ENCODE peak calls at places on chromosomes 5 and 9, in nine cellular contexts. R is A549, Q is body of pancreas, X is heart left ventricle, P is esophagus squamous epithelium, D is transverse colon, Z is breast epithelium, O is tibial nerve, J is sigmoid colon. H is an unnamed sample.

GRCh38 chr9:20538956-20539355 is 83.3 kb downstream of the MLLT3 start:
- DNase-seq in R (no peak), Q (no peak), X (no peak), P (no peak), D (no peak), Z (no peak), O (no peak), J (no peak), H (no peak)

GRCh38 chr5:152824316-152824715 is 419.2 kb upstream of the NMUR2 start:
- DNase-seq in R (no peak), Q (no peak), X (no peak), P (no peak), D (no peak), Z (no peak), O (no peak), J (no peak), H (no peak)

GRCh38 chr5:88660326-88660946 is 222.5 kb downstream of the MEF2C start:
- DNase-seq in R (no peak), Q (no peak), X (no peak), P (no peak), D (no peak), Z (no peak), O (no peak), J (no peak), H (no peak)

GRCh38 chr9:120698766-120699165 is 15.5 kb downstream of the MEGF9 start:
- DNase-seq in R (no peak), Q (no peak), X (no peak), P (no peak), D (no peak), Z (no peak), O (no peak), J (no peak), H (no peak)

GRCh38 chr9:14400658-14400995 is 86.7 kb upstream of the NFIB start:
- DNase-seq in R (peak), Q (peak), X (peak), P (no peak), D (peak), Z (peak), O (peak), J (peak), H (peak)

GRCh38 chr9:131986576-131986975 is 93.1 kb downstream of the MED27 start:
- DNase-seq in R (no peak), Q (no peak), X (no peak), P (no peak), D (no peak), Z (no peak), O (no peak), J (no peak), H (no peak)

GRCh38 chr9:89177401-89178161 is 1.0 kb downstream of the SHC3 start:
- DNase-seq in R (no peak), Q (peak), X (no peak), P (no peak), D (no peak), Z (no peak), O (no peak), J (no peak), H (no peak)

GRCh38 chr5:135241536-135241935 is 157.5 kb downstream of the MACROH2A1 start:
- DNase-seq in R (no peak), Q (peak), X (no peak), P (no peak), D (no peak), Z (peak), O (no peak), J (no peak), H (no peak)

GRCh38 chr5:120446068-120446492 is 18.0 kb upstream of the PRR16 start:
- DNase-seq in R (no peak), Q (no peak), X (no peak), P (no peak), D (no peak), Z (no peak), O (no peak), J (no peak), H (no peak)

GRCh38 chr5:176583076-176583475 is 26.9 kb downstream of the GPRIN1 start:
- DNase-seq in R (no peak), Q (no peak), X (no peak), P (no peak), D (no peak), Z (no peak), O (no peak), J (no peak), H (no peak)

DNA sequence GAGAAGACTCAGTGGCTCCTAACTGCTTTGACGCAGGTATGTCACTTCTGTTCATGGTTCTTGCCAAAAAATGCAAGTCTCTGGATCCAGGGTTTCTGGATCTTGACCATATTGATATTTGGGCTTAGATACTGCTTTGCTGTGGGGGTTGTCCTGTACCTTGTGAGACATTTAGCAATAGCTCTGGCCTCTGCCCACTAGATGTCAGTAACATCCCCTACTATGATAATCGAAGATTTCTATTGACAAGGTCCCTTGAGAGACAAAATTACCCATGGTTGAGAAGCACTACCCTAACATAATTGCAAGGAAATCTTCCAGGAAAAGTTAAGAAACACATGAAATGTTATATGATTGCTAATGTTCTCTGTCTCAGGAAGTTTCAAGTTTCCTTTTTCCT is 285.4 kb downstream of the TMEM232 start:
- DNase-seq in R (peak), Q (no peak), X (no peak), P (no peak), D (no peak), Z (no peak), O (no peak), J (no peak), H (peak)
- TF ChIP-seq POLR2A in R (no peak), Q (no peak), X (no peak), P (no peak), D (no peak), Z (no peak), O (no peak), J (no peak), H (no peak)

GRCh38 chr9:105554042-105554441 is 3.9 kb upstream of the FKTN start:
- DNase-seq in R (peak), Q (peak), X (peak), P (no peak), D (no peak), Z (no peak), O (no peak), J (no peak), H (no peak)

DNA sequence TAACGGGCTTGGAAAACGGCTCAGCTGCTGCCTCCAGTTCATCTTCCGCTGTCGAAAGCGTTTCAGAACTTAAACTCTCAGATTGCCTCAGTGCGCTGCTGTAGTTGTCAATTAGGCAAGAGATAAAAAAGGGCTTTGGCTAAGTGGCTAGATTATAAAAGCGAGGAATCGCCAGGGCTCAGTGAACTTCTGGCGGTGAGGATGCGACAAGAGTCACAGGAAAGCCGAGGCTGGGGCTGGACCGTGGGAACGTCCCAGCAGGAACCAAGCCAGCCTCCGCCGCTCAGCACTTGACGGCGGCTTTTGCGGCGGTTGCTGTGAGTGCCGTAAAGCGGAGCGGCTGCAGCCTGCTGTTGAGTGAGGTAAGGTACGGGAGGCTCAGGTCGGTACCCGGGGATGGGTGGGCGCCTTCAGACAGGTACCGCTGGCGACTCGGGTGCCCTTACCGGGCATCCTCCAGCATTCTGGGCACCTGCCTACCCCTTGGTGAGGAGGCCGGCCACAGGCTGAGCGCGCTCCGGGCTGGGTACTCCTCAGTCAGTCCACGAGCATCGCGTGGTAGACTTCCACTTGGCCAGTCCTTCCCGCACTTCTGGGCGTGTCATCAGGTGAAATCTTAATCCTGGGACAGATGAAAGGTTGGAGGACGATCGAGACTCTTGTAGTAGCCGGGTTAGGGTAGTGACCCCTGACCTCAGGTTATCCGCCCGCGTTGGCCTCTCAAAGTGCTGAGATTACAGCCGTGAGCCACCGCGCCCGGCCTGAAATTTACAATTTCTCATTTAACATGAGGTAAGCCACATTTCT is at the start of gene FKTN:
- DNase-seq in R (peak), Q (peak), X (peak), P (peak), D (peak), Z (peak), O (peak), J (peak), H (peak)
- TF ChIP-seq POLR2A in R (peak), Q (no peak), X (peak), P (peak), D (peak), Z (no peak), O (no peak), J (no peak), H (peak)

DNA sequence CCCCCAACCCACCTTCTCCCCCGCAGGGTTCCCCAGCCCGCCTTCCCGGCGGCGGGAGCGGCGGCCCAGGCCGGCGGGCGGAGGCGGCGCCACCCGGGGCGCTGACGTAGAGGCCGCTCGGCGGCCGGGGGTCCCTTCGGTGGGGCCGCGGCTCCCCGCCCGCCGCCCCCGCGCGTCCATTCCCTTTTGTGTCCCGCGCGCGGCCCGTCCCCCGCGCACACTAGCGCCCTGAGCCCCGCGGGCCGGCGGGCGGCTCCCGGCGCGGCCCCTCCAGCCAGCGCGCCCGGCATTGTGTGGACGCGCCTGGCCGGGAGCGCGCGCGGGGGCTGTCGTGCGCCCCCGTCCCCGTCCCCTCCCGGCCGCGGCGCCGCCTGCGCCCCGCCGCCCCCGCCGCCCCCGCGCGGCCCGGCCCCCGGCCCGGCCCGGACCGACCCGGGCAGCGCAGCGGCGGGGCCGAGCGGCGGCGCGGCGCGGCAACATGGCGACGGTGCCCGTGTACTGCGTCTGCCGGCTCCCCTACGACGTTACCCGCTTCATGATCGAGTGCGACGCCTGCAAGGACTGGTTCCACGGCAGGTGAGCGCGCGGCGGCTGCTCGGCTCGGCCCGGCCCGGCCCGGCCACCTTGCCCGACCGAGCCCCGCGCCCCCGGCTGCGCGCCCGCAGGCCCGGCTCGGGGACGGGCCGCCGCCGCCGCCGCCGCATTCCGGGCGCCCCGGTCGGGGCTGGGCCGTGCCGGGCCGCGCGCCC is at the start of gene PHF2:
- DNase-seq in R (no peak), Q (no peak), X (no peak), P (no peak), D (no peak), Z (peak), O (no peak), J (no peak), H (peak)
- TF ChIP-seq POLR2A in R (peak), Q (no peak), X (no peak), P (no peak), D (no peak), Z (no peak), O (no peak), J (no peak), H (no peak)

GRCh38 chr5:1312993-1313833 is 18.3 kb upstream of the TERT start:
- DNase-seq in R (no peak), Q (no peak), X (no peak), P (no peak), D (peak), Z (no peak), O (no peak), J (peak), H (no peak)
- TF ChIP-seq POLR2A in R (no peak), Q (no peak), X (no peak), P (no peak), D (no peak), Z (no peak), O (no peak), J (no peak), H (no peak)

DNA sequence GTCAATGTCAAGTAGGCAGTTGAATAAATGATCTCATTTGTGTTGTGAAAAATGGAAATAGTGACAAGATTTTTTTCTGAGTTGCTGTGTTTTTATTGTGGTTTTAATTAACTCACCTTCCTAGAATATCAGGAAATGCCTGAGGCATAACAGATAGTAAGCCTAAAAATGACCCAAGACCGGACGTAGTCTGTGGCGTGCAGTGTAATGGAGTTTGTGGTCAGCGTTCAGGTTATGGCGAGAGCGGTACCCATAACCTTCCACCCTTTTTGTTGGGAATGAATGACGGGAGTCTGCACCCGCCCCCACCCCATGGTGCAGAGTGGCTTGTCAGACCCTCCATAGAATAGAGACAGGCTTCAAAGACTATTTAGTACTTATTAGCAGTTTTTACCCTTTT is 119.3 kb downstream of the GALNT10 start:
- DNase-seq in R (no peak), Q (no peak), X (no peak), P (no peak), D (no peak), Z (no peak), O (no peak), J (no peak), H (no peak)
- TF ChIP-seq POLR2A in R (no peak), Q (no peak), X (no peak), P (no peak), D (no peak), Z (no peak), O (no peak), J (no peak), H (no peak)

GRCh38 chr5:150402226-150402773 is 10.4 kb downstream of the CD74 start:
- DNase-seq in R (no peak), Q (no peak), X (no peak), P (no peak), D (no peak), Z (no peak), O (no peak), J (no peak), H (no peak)

GRCh38 chr5:150400020-150400326 is 12.7 kb downstream of the CD74 start:
- DNase-seq in R (no peak), Q (no peak), X (no peak), P (no peak), D (no peak), Z (no peak), O (no peak), J (no peak), H (no peak)

GRCh38 chr5:150401376-150402201 is 11.1 kb downstream of the CD74 start:
- DNase-seq in R (no peak), Q (no peak), X (no peak), P (no peak), D (no peak), Z (no peak), O (no peak), J (no peak), H (no peak)

GRCh38 chr5:150400327-150401075 is 12.2 kb downstream of the CD74 start:
- DNase-seq in R (no peak), Q (no peak), X (no peak), P (no peak), D (no peak), Z (no peak), O (no peak), J (no peak), H (no peak)

GRCh38 chr5:150401076-150401375 is 11.7 kb downstream of the CD74 start:
- DNase-seq in R (no peak), Q (no peak), X (no peak), P (no peak), D (no peak), Z (no peak), O (no peak), J (no peak), H (no peak)
- TF ChIP-seq POLR2A in R (no peak), Q (no peak), X (no peak), P (no peak), D (no peak), Z (no peak), O (no peak), J (no peak), H (no peak)